ENCODE peak calls at places on chromosomes 11 and 22, in nine cellular contexts. V is K562, D is GM23248, J is GM23338, M is mesendoderm, Z is neural progenitor cell, A is DND-41, G is HCT116, E is H9. F is an unnamed sample. For H3K79me2, the result is how much of the 10 kb centered on the place peaks cover.

GRCh38 chr11:35305670-35306382 is 113.5 kb downstream of the SLC1A2 start:
- DNase-seq in V (peak), D (peak), J (peak), M (peak), Z (peak), A (peak), G (peak), E (peak), F (no peak)

GRCh38 chr11:9573775-9574555 is 495 bp downstream of the WEE1 start:
- DNase-seq in V (no peak), D (peak), J (no peak), M (no peak), Z (peak), A (no peak), G (no peak), E (no peak), F (peak)

GRCh38 chr11:16356057-16356750 is at the start of gene SOX6:
- DNase-seq in V (peak), D (no peak), J (peak), M (peak), Z (peak), A (no peak), G (no peak), E (no peak), F (peak)

GRCh38 chr11:606245-606644 is 9.5 kb downstream of the IRF7 start:
- DNase-seq in V (no peak), D (peak), J (no peak), M (no peak), Z (no peak), A (no peak), G (no peak), E (no peak), F (peak)

GRCh38 chr11:62179995-62180394 is 10.0 kb upstream of the SCGB1D1 start:
- DNase-seq in V (no peak), D (no peak), J (no peak), M (no peak), Z (no peak), A (no peak), G (no peak), E (no peak), F (no peak)

GRCh38 chr22:38570841-38571364 is 920 bp upstream of the DMC1 start:
- DNase-seq in V (peak), D (peak), J (peak), M (no peak), Z (peak), A (peak), G (peak), E (peak), F (no peak)

GRCh38 chr11:85776951-85777602 is 33.9 kb downstream of the SYTL2 start:
- DNase-seq in V (no peak), D (no peak), J (no peak), M (no peak), Z (no peak), A (no peak), G (no peak), E (no peak), F (no peak)

GRCh38 chr11:73055002-73055401 is 87.1 kb downstream of the FCHSD2 start:
- DNase-seq in V (no peak), D (no peak), J (no peak), M (no peak), Z (no peak), A (no peak), G (no peak), E (no peak), F (no peak)

GRCh38 chr11:89660234-89660633 is 49.9 kb upstream of the TRIM77 start:
- DNase-seq in V (no peak), D (no peak), J (peak), M (peak), Z (no peak), A (no peak), G (no peak), E (no peak), F (no peak)

GRCh38 chr22:49580024-49580423 is 247.6 kb downstream of the BRD1 start:
- DNase-seq in V (no peak), D (no peak), J (no peak), M (no peak), Z (no peak), A (no peak), G (no peak), E (no peak), F (peak)

GRCh38 chr11:7600205-7600775 is 73.0 kb downstream of the CYB5R2 start:
- DNase-seq in V (peak), D (peak), J (no peak), M (peak), Z (no peak), A (no peak), G (peak), E (no peak), F (peak)

DNA sequence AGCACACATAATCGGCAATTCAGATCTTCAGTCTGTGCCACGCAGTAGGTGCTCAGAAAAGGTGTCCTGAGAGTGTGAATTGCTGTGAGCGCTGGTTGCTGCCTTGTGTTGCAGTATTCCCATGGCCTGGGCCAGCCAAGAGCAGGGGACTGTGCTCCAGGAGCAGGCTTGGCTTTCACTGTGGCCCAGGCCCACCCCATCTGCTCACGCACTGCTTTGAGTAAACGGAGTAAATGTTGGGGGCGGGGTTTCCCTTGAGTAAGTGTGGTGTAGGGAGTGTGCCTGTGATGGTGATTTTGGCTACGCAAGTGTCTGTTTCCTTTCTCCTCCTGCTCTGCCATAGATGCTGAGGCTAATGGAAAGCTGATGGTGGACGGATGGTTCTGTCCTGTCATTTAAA is 2.3 kb downstream of the CTTN start:
- DNase-seq in V (no peak), D (no peak), J (peak), M (no peak), Z (no peak), A (peak), G (no peak), E (no peak), F (peak)
- H3K27ac ChIP-seq in V (no peak), D (peak), J (peak), M (no peak), Z (no peak), A (no peak), G (peak), E (no peak), F (peak)

GRCh38 chr11:118893662-118894061 is 10.0 kb downstream of the CXCR5 start:
- DNase-seq in V (no peak), D (no peak), J (no peak), M (no peak), Z (no peak), A (no peak), G (no peak), E (no peak), F (peak)
- H3K79me2 ChIP-seq in V (under half), D (under half), J (under half), M (under half), Z (under half), A (under half), G (under half), E (under half), F (under half)

GRCh38 chr11:67465190-67465522 is 3.9 kb downstream of the TMEM134 start:
- DNase-seq in V (no peak), D (no peak), J (peak), M (peak), Z (no peak), A (no peak), G (no peak), E (no peak), F (peak)
- H3K27ac ChIP-seq in V (peak), D (no peak), J (peak), M (peak), Z (no peak), A (peak), G (peak), E (no peak), F (peak)

GRCh38 chr22:42468841-42469240 is 36.6 kb upstream of the NFAM1 start:
- DNase-seq in V (peak), D (peak), J (no peak), M (no peak), Z (no peak), A (no peak), G (no peak), E (no peak), F (no peak)

GRCh38 chr22:42473484-42474193 is 41.4 kb upstream of the NFAM1 start:
- DNase-seq in V (peak), D (peak), J (peak), M (peak), Z (peak), A (peak), G (peak), E (no peak), F (no peak)

GRCh38 chr22:42475122-42475521 is 42.9 kb upstream of the NFAM1 start:
- DNase-seq in V (no peak), D (no peak), J (no peak), M (no peak), Z (no peak), A (no peak), G (no peak), E (no peak), F (no peak)

GRCh38 chr22:42471441-42471840 is 39.2 kb upstream of the NFAM1 start:
- DNase-seq in V (no peak), D (no peak), J (no peak), M (no peak), Z (no peak), A (no peak), G (no peak), E (no peak), F (no peak)

GRCh38 chr22:42472671-42473070 is 40.5 kb upstream of the NFAM1 start:
- DNase-seq in V (no peak), D (no peak), J (no peak), M (no peak), Z (no peak), A (no peak), G (no peak), E (no peak), F (no peak)
- H3K79me2 ChIP-seq in V (under half), D (under half), J (under half), M (under half), Z (under half), A (under half), G (under half), E (under half), F (under half)

GRCh38 chr11:19579957-19580356 is 132.7 kb upstream of the NAV2 start:
- DNase-seq in V (no peak), D (no peak), J (no peak), M (no peak), Z (no peak), A (no peak), G (no peak), E (no peak), F (no peak)
- H3K27ac ChIP-seq in V (no peak), D (no peak), J (no peak), M (no peak), Z (no peak), A (no peak), G (no peak), E (no peak), F (no peak)

GRCh38 chr22:29945435-29945834 is 62.5 kb downstream of the MTMR3 start:
- DNase-seq in V (no peak), D (no peak), J (no peak), M (no peak), Z (no peak), A (no peak), G (no peak), E (no peak), F (no peak)
- H3K79me2 ChIP-seq in V (under half), D (half or more), J (half or more), M (under half), Z (half or more), A (half or more), G (under half), E (under half), F (half or more)

GRCh38 chr11:96197801-96198465 is 145.1 kb downstream of the MAML2 start:
- DNase-seq in V (no peak), D (no peak), J (no peak), M (no peak), Z (no peak), A (no peak), G (no peak), E (no peak), F (no peak)
- H3K27ac ChIP-seq in V (no peak), D (no peak), J (no peak), M (no peak), Z (no peak), A (no peak), G (no peak), E (peak), F (no peak)

DNA sequence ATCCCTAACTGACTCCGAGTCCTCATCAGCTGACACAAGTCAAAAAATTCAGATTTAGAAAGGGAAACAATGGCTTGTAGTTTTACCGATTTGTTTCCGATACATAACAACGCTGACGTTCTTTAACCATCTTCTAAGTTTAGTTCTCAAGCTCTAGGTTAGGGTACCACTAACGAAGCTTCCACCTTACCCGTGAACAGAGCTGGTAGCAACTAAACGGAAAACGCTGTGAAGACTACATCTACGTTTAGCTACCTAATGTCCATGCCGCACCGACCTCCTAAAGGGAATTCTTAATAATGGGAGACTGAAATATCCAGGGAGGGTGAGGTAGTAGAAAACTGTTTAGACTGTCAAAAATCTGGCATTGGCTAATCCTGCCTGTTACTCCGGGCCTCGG is 1.0 kb downstream of the NUP98 start:
- DNase-seq in V (no peak), D (peak), J (peak), M (no peak), Z (no peak), A (no peak), G (no peak), E (no peak), F (no peak)
- H3K79me2 ChIP-seq in V (half or more), D (half or more), J (half or more), M (half or more), Z (half or more), A (half or more), G (half or more), E (under half), F (half or more)

GRCh38 chr22:32203181-32204105 is 1.4 kb downstream of the RFPL2 start:
- DNase-seq in V (no peak), D (no peak), J (peak), M (no peak), Z (no peak), A (no peak), G (no peak), E (no peak), F (peak)

GRCh38 chr22:32204211-32204855 is 540 bp downstream of the RFPL2 start:
- DNase-seq in V (no peak), D (no peak), J (peak), M (peak), Z (peak), A (no peak), G (no peak), E (peak), F (peak)

GRCh38 chr22:32202539-32203180 is 2.2 kb downstream of the RFPL2 start:
- DNase-seq in V (peak), D (peak), J (peak), M (peak), Z (peak), A (peak), G (peak), E (peak), F (peak)

GRCh38 chr22:32200752-32201151 is 4.1 kb downstream of the RFPL2 start:
- DNase-seq in V (no peak), D (no peak), J (peak), M (peak), Z (no peak), A (no peak), G (no peak), E (no peak), F (peak)

GRCh38 chr22:32202161-32202538 is 2.7 kb downstream of the RFPL2 start:
- DNase-seq in V (no peak), D (no peak), J (no peak), M (peak), Z (no peak), A (no peak), G (no peak), E (no peak), F (no peak)
- H3K27ac ChIP-seq in V (no peak), D (no peak), J (no peak), M (peak), Z (no peak), A (no peak), G (peak), E (no peak), F (no peak)

GRCh38 chr22:45314789-45315188 is 5.1 kb downstream of the FAM118A start:
- DNase-seq in V (peak), D (no peak), J (no peak), M (no peak), Z (no peak), A (no peak), G (no peak), E (no peak), F (no peak)

GRCh38 chr22:45318558-45319318 is 9.0 kb downstream of the FAM118A start:
- DNase-seq in V (no peak), D (no peak), J (peak), M (peak), Z (peak), A (peak), G (no peak), E (no peak), F (no peak)

GRCh38 chr22:45318168-45318557 is 8.4 kb downstream of the FAM118A start:
- DNase-seq in V (peak), D (peak), J (peak), M (peak), Z (peak), A (peak), G (no peak), E (no peak), F (peak)

GRCh38 chr22:45317551-45318167 is 7.9 kb downstream of the FAM118A start:
- DNase-seq in V (no peak), D (peak), J (peak), M (peak), Z (peak), A (no peak), G (no peak), E (peak), F (peak)

GRCh38 chr22:45316796-45317526 is 7.2 kb downstream of the FAM118A start:
- DNase-seq in V (no peak), D (no peak), J (no peak), M (no peak), Z (no peak), A (no peak), G (no peak), E (no peak), F (no peak)
- H3K79me2 ChIP-seq in V (half or more), D (under half), J (half or more), M (under half), Z (half or more), A (half or more), G (half or more), E (under half), F (half or more)